ENCODE peak calls at places on chromosomes 3 and 15, in six cellular contexts. W, J, M, U, P and A are unnamed samples.

GRCh38 chr3:64444619-64445317 is 219.5 kb upstream of the PRICKLE2 start:
- DNase-seq in W (no peak), J (no peak), M (peak), U (no peak), P (no peak), A (no peak)

GRCh38 chr15:83694030-83694429 is 40.1 kb downstream of the ADAMTSL3 start:
- DNase-seq in W (no peak), J (no peak), M (peak), U (no peak), P (no peak), A (no peak)

GRCh38 chr3:193847402-193847801 is 254.4 kb downstream of the OPA1 start:
- DNase-seq in W (no peak), J (no peak), M (no peak), U (no peak), P (no peak), A (no peak)

GRCh38 chr3:41653575-41654239 is 308.2 kb downstream of the ULK4 start:
- DNase-seq in W (no peak), J (no peak), M (no peak), U (no peak), P (no peak), A (peak)

GRCh38 chr3:125006190-125006855 is 49.5 kb downstream of the HEG1 start:
- DNase-seq in W (no peak), J (no peak), M (no peak), U (no peak), P (no peak), A (no peak)

GRCh38 chr15:57758556-57758955 is 52.0 kb downstream of the POLR2M start:
- DNase-seq in W (no peak), J (no peak), M (no peak), U (no peak), P (no peak), A (no peak)

GRCh38 chr3:37768107-37768809 is 93.4 kb upstream of the CTDSPL start:
- DNase-seq in W (no peak), J (peak), M (no peak), U (no peak), P (peak), A (no peak)

GRCh38 chr3:167773584-167773983 is 38.1 kb downstream of the SERPINI1 start:
- DNase-seq in W (no peak), J (no peak), M (no peak), U (no peak), P (no peak), A (no peak)

GRCh38 chr3:124296416-124296815 is 304.5 kb upstream of the ROPN1 start:
- DNase-seq in W (no peak), J (no peak), M (no peak), U (no peak), P (no peak), A (no peak)

GRCh38 chr15:98809273-98809672 is 160.9 kb downstream of the IGF1R start:
- DNase-seq in W (no peak), J (no peak), M (no peak), U (no peak), P (no peak), A (no peak)

GRCh38 chr3:81492048-81492447 is 269.4 kb downstream of the GBE1 start:
- DNase-seq in W (no peak), J (no peak), M (no peak), U (no peak), P (no peak), A (no peak)

GRCh38 chr3:130539005-130539404 is 22.0 kb downstream of the COL6A6 start:
- DNase-seq in W (no peak), J (peak), M (peak), U (no peak), P (peak), A (peak)

GRCh38 chr3:50582083-50582482 is 12.8 kb downstream of the HEMK1 start:
- DNase-seq in W (no peak), J (no peak), M (no peak), U (no peak), P (no peak), A (no peak)

GRCh38 chr3:5426094-5426883 is 238.8 kb downstream of the EDEM1 start:
- DNase-seq in W (peak), J (peak), M (peak), U (peak), P (peak), A (no peak)

GRCh38 chr3:179074656-179075055 is 3.0 kb upstream of the ZMAT3 start:
- DNase-seq in W (peak), J (no peak), M (no peak), U (no peak), P (no peak), A (no peak)

GRCh38 chr15:75508741-75509532 is 57.4 kb upstream of the SIN3A start:
- DNase-seq in W (peak), J (peak), M (peak), U (no peak), P (peak), A (peak)

GRCh38 chr3:69161587-69162196 is 39.3 kb upstream of the LMOD3 start:
- DNase-seq in W (peak), J (peak), M (peak), U (no peak), P (peak), A (no peak)

GRCh38 chr15:48267766-48268165 is 61.7 kb downstream of the SLC12A1 start:
- DNase-seq in W (no peak), J (no peak), M (no peak), U (no peak), P (no peak), A (no peak)

GRCh38 chr3:101970915-101971314 is 121.6 kb downstream of the NFKBIZ start:
- DNase-seq in W (no peak), J (no peak), M (peak), U (no peak), P (no peak), A (no peak)

GRCh38 chr3:43620953-43621405 is 832 bp downstream of the ANO10 start:
- DNase-seq in W (no peak), J (peak), M (no peak), U (no peak), P (peak), A (no peak)

GRCh38 chr3:63193647-63194046 is 84.5 kb upstream of the SYNPR start:
- DNase-seq in W (no peak), J (no peak), M (no peak), U (no peak), P (peak), A (no peak)

GRCh38 chr15:45184562-45185041 is 3.2 kb downstream of the SHF start:
- DNase-seq in W (no peak), J (no peak), M (no peak), U (no peak), P (peak), A (peak)

GRCh38 chr3:79040701-79041100 is 727.1 kb downstream of the ROBO1 start:
- DNase-seq in W (no peak), J (no peak), M (no peak), U (no peak), P (no peak), A (no peak)

GRCh38 chr15:29887719-29888118 is 65.5 kb upstream of the TJP1 start:
- DNase-seq in W (no peak), J (no peak), M (no peak), U (no peak), P (no peak), A (no peak)

GRCh38 chr3:159866201-159866746 is 122.4 kb upstream of the IL12A start:
- DNase-seq in W (no peak), J (no peak), M (no peak), U (no peak), P (peak), A (peak)

GRCh38 chr3:113183748-113184661 is 27.4 kb upstream of the BOC start:
- DNase-seq in W (no peak), J (no peak), M (no peak), U (no peak), P (no peak), A (no peak)

GRCh38 chr15:75349851-75350588 is 3.2 kb downstream of the NEIL1 start:
- DNase-seq in W (peak), J (no peak), M (no peak), U (peak), P (no peak), A (no peak)

GRCh38 chr3:163916596-163917560 is 1161.4 kb downstream of the SI start:
- DNase-seq in W (no peak), J (no peak), M (no peak), U (no peak), P (peak), A (peak)

GRCh38 chr15:25053000-25053815 is 98.4 kb downstream of the SNRPN start:
- DNase-seq in W (no peak), J (no peak), M (no peak), U (no peak), P (no peak), A (no peak)

GRCh38 chr15:61275901-61276300 is 46.8 kb upstream of the RORA start:
- DNase-seq in W (no peak), J (no peak), M (no peak), U (no peak), P (peak), A (no peak)

GRCh38 chr15:44034933-44035624 is 160.0 kb downstream of the FRMD5 start:
- DNase-seq in W (no peak), J (no peak), M (no peak), U (no peak), P (no peak), A (peak)

GRCh38 chr3:55296035-55296434 is 191.1 kb downstream of the WNT5A start:
- DNase-seq in W (no peak), J (no peak), M (no peak), U (no peak), P (no peak), A (no peak)